ENCODE peak calls at places on chromosome 20, in five cellular contexts. P, S, G, H and J are unnamed samples.

GRCh38 chr20:41927655-41928054 is 309.5 kb upstream of the CHD6 start:
- DNase-seq in P (no peak), G (no peak), H (no peak), S (no peak), J (no peak)

GRCh38 chr20:22815584-22815983 is 219.5 kb upstream of the SSTR4 start:
- DNase-seq in S (no peak), G (no peak), P (no peak), H (no peak), J (no peak)

GRCh38 chr20:36998652-36999051 is 47.1 kb upstream of the SAMHD1 start:
- DNase-seq in P (no peak), G (no peak), S (no peak), H (no peak), J (no peak)

GRCh38 chr20:13868331-13868730 is 83.5 kb downstream of the NDUFAF5 start:
- DNase-seq in H (no peak), G (no peak), P (no peak), S (no peak), J (no peak)

GRCh38 chr20:10771435-10772140 is 97.8 kb upstream of the JAG1 start:
- DNase-seq in S (no peak), G (no peak), P (no peak), H (no peak), J (no peak)

GRCh38 chr20:63029358-63030121 is 22.8 kb upstream of the BHLHE23 start:
- DNase-seq in H (no peak), P (no peak), G (no peak), S (no peak), J (no peak)

GRCh38 chr20:31845300-31845863 is at the start of gene FOXS1:
- DNase-seq in P (no peak), H (no peak), S (no peak), G (peak; percentile 84), J (no peak)

GRCh38 chr20:50540620-50541605 is 30.7 kb downstream of the PTPN1 start:
- DNase-seq in P (no peak), G (no peak), H (no peak), S (peak; percentile 94), J (peak; percentile 98)

GRCh38 chr20:14142171-14142570 is 146.9 kb downstream of the MACROD2 start:
- DNase-seq in G (no peak), S (peak; percentile 37), P (no peak), H (no peak), J (peak; percentile 39)

GRCh38 chr20:24609757-24610156 is 140.3 kb downstream of the SYNDIG1 start:
- DNase-seq in H (no peak), S (no peak), P (no peak), G (no peak), J (no peak)

GRCh38 chr20:31687777-31688176 is 34.9 kb downstream of the BCL2L1 start:
- DNase-seq in S (no peak), H (no peak), G (no peak), P (no peak), J (no peak)

GRCh38 chr20:37526839-37527637 is 638 bp downstream of the BLCAP start:
- DNase-seq in H (no peak), G (no peak), S (no peak), P (no peak), J (no peak)

GRCh38 chr20:2807019-2807418 is 6.6 kb upstream of the CPXM1 start:
- DNase-seq in S (no peak), G (no peak), H (no peak), P (no peak), J (no peak)

GRCh38 chr20:62995898-62996595 is 10.7 kb downstream of the BHLHE23 start:
- DNase-seq in S (no peak), G (no peak), P (no peak), H (no peak), J (no peak)

GRCh38 chr20:59363094-59363493 is 62.7 kb downstream of the EDN3 start:
- DNase-seq in H (no peak), G (no peak), S (no peak), P (no peak), J (no peak)

GRCh38 chr20:38926142-38926933 is at the start of gene FAM83D:
- DNase-seq in G (peak; percentile 96), S (peak; percentile 92), P (peak; percentile 93), H (peak; percentile 92), J (peak; percentile 79)

GRCh38 chr20:33277471-33278441 is 5.3 kb upstream of the BPIFB1 start:
- DNase-seq in S (no peak), G (peak; percentile 20), H (no peak), P (no peak), J (no peak)

GRCh38 chr20:22394583-22394982 is 189.8 kb downstream of the FOXA2 start:
- DNase-seq in P (no peak), S (no peak), G (no peak), H (no peak), J (no peak)

GRCh38 chr20:38222231-38222922 is 38.2 kb downstream of the KIAA1755 start:
- DNase-seq in H (peak; percentile 49), G (peak; percentile 80), P (peak; percentile 69), S (no peak), J (no peak)

GRCh38 chr20:10508468-10509251 is 73.6 kb downstream of the SLX4IP start:
- DNase-seq in H (no peak), P (no peak), S (no peak), G (no peak), J (no peak)

GRCh38 chr20:57440678-57441509 is 49.7 kb downstream of the RBM38 start:
- DNase-seq in H (no peak), S (no peak), G (peak; percentile 90), P (no peak), J (no peak)

GRCh38 chr20:444117-444516 is 18.2 kb downstream of the TBC1D20 start:
- DNase-seq in G (no peak), H (no peak), P (no peak), S (no peak), J (no peak)

GRCh38 chr20:36541227-36542018 is at the start of gene MYL9:
- DNase-seq in S (no peak), G (peak; percentile 96), P (no peak), H (peak; percentile 78), J (no peak)

GRCh38 chr20:37349517-37350491 is 3.9 kb downstream of the SRC start:
- DNase-seq in S (no peak), P (no peak), G (no peak), H (no peak), J (no peak)

GRCh38 chr20:33697129-33697528 is 10.9 kb upstream of the E2F1 start:
- DNase-seq in H (no peak), G (no peak), P (no peak), S (no peak), J (no peak)

GRCh38 chr20:61875996-61876395 is 189.7 kb downstream of the TAF4 start:
- DNase-seq in S (no peak), H (no peak), G (no peak), P (no peak), J (no peak)

GRCh38 chr20:58651548-58651822 is 402 bp downstream of the STX16 start:
- DNase-seq in S (no peak), P (no peak), H (no peak), G (no peak), J (no peak)

GRCh38 chr20:59481082-59482018 is 123.0 kb upstream of the PHACTR3 start:
- DNase-seq in G (no peak), P (no peak), S (no peak), H (no peak), J (no peak)

GRCh38 chr20:3222635-3223600 is 13.6 kb downstream of the ITPA start:
- DNase-seq in G (no peak), H (peak; percentile 65), S (peak; percentile 51), P (no peak), J (no peak)